ENCODE peak calls at places on chromosomes 16 and 17, in seven cellular contexts. Z, K, G, B, S, X and J are unnamed samples.

GRCh38 chr16:14416184-14416583 is 213.9 kb downstream of the PARN start:
- DNase-seq in Z (no peak), K (no peak), G (no peak), B (no peak), S (no peak), X (no peak), J (no peak)

GRCh38 chr17:41538565-41538991 is 10.5 kb upstream of the KRT19 start:
- DNase-seq in Z (no peak), K (peak), G (no peak), B (no peak), S (no peak), X (no peak), J (no peak)

GRCh38 chr16:11306997-11307638 is 26.0 kb upstream of the PRM1 start:
- DNase-seq in Z (no peak), K (no peak), G (no peak), B (no peak), S (no peak), X (no peak), J (no peak)

GRCh38 chr16:62516001-62516400 is 479.8 kb upstream of the CDH8 start:
- DNase-seq in Z (no peak), K (no peak), G (no peak), B (no peak), S (no peak), X (no peak), J (no peak)

GRCh38 chr17:69060835-69061234 is at the start of gene ABCA9:
- DNase-seq in Z (no peak), K (no peak), G (no peak), B (no peak), S (peak), X (no peak), J (peak)

GRCh38 chr17:32463304-32463703 is 19.0 kb downstream of the PSMD11 start:
- DNase-seq in Z (no peak), K (no peak), G (no peak), B (no peak), S (no peak), X (no peak), J (no peak)

GRCh38 chr16:54397190-54397835 is 110.7 kb upstream of the IRX3 start:
- DNase-seq in Z (no peak), K (no peak), G (no peak), B (no peak), S (peak), X (no peak), J (no peak)

GRCh38 chr17:51200295-51200694 is 34.1 kb downstream of the NME2 start:
- DNase-seq in Z (no peak), K (no peak), G (no peak), B (no peak), S (no peak), X (no peak), J (no peak)

GRCh38 chr17:47223007-47223406 is 13.9 kb downstream of the MYL4 start:
- DNase-seq in Z (no peak), K (peak), G (no peak), B (no peak), S (no peak), X (no peak), J (no peak)

GRCh38 chr17:59764292-59764741 is 56.9 kb downstream of the VMP1 start:
- DNase-seq in Z (no peak), K (peak), G (no peak), B (no peak), S (peak), X (no peak), J (no peak)

DNA sequence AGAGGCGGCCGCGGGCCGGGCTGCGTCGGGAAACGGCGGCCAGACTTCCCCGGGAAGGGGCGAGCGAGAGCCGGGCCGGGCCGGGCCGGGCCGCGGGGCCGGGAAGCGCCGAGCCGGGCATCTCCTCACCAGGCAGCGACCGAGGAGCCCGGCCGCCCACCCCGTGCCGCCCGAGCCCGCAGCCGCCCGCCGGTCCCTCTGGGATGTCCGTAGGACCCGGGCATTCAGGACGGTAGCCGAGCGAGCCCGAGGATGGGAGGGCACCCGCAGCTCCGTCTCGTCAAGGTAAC is at the start of gene CRHR1:
- DNase-seq in Z (no peak), K (no peak), G (no peak), B (peak), S (no peak), X (no peak), J (no peak)
- H3K4me3 ChIP-seq in Z (peak), K (peak), G (peak), B (peak), S (no peak), X (peak), J (no peak)

DNA sequence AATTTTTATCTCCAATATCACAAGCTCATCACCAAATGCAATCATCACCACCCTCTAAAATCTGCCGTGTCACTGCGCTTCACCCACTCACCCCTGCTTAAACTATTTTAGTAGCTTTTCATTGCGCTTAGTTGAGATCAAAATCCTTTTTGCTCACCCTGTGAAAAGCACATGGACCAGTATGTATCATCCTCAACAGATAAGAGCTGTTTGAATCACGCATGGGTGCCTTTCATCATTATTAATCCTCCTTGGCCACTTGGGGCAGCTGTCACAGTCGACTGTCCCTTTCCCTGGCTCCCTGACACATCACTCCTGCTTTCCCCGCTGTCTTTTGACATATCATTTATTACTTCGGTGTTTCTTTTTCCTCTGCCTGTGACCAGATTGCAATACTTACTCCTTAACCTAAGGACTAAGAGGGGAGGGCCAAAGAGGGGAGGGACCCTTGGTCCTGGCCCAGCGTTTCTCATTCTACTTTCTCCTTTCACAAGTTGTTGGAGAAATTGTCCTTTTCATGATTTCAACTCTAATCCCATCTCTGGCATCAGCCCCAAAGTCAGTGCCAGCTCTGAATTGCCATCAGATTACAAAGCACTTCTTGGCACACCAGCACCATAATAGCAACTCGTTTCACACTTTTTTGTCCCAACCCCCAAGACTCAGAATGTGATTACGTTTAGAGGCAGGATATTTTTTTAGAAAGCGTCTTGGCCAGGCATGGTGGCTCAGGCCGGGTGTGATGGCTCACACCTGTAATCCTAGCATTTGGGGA is 8.6 kb upstream of the KDM6B start:
- DNase-seq in Z (no peak), K (no peak), G (no peak), B (peak), S (no peak), X (no peak), J (peak)
- TF ChIP-seq CTCF in Z (no peak), K (no peak), G (no peak), B (no peak), S (no peak), X (no peak), J (peak)

GRCh38 chr16:6903671-6904070 is 429.0 kb upstream of the RBFOX1 start:
- DNase-seq in Z (no peak), K (no peak), G (no peak), B (no peak), S (no peak), X (no peak), J (no peak)

GRCh38 chr16:6905601-6906000 is 427.0 kb upstream of the RBFOX1 start:
- DNase-seq in Z (no peak), K (no peak), G (no peak), B (no peak), S (no peak), X (no peak), J (no peak)
- H3K4me3 ChIP-seq in Z (no peak), K (no peak), G (no peak), B (no peak), S (no peak), X (no peak), J (no peak)

GRCh38 chr16:87561200-87562105 is 40.9 kb upstream of the JPH3 start:
- DNase-seq in Z (no peak), K (no peak), G (no peak), B (no peak), S (no peak), X (no peak), J (no peak)
- TF ChIP-seq CTCF in Z (no peak), K (no peak), G (no peak), B (no peak), S (no peak), X (no peak), J (no peak)

GRCh38 chr16:27333549-27333948 is 19.8 kb downstream of the IL4R start:
- DNase-seq in Z (no peak), K (no peak), G (no peak), B (no peak), S (no peak), X (no peak), J (no peak)
- H3K4me3 ChIP-seq in Z (no peak), K (no peak), G (no peak), B (no peak), S (no peak), X (no peak), J (no peak)

GRCh38 chr16:73058221-73058615 is 10.3 kb upstream of the ZFHX3 start:
- DNase-seq in Z (peak), K (peak), G (peak), B (no peak), S (no peak), X (no peak), J (peak)
- TF ChIP-seq CTCF in Z (no peak), K (no peak), G (no peak), B (no peak), S (no peak), X (no peak), J (no peak)

GRCh38 chr16:31476305-31477219 is 4.6 kb downstream of the TGFB1I1 start:
- DNase-seq in Z (peak), K (no peak), G (peak), B (no peak), S (no peak), X (no peak), J (no peak)
- H3K4me3 ChIP-seq in Z (peak), K (no peak), G (peak), B (no peak), S (no peak), X (peak), J (no peak)

GRCh38 chr16:5056347-5056746 is 9.4 kb downstream of the C16orf89 start:
- DNase-seq in Z (no peak), K (no peak), G (no peak), B (no peak), S (no peak), X (no peak), J (no peak)
- TF ChIP-seq CTCF in Z (no peak), K (peak), G (peak), B (peak), S (peak), X (no peak), J (peak)

DNA sequence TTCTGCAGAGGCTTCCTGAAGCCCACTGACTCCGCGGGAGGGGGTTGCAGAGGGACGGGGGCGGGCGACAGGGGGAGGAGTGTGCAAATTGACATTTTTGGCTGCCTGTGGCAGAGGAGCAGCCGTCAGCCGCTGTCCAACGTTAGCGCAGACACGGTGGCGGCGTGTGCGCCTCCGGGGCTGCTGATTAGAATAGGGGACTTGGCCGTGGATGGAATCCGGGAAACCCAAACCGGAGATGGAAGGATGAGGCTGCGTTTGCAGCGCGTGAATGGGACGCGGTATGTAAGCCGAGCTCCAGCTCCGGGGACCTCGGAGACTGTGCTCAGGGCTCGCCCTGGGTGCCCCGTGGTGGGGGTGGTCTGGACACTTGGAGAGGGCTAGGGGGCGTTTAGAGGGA is 849.0 kb upstream of the RBFOX1 start:
- DNase-seq in Z (no peak), K (no peak), G (no peak), B (no peak), S (no peak), X (no peak), J (no peak)
- H3K4me3 ChIP-seq in Z (no peak), K (no peak), G (peak), B (no peak), S (no peak), X (no peak), J (no peak)

GRCh38 chr16:85878407-85878806 is 20.6 kb upstream of the IRF8 start:
- DNase-seq in Z (no peak), K (no peak), G (no peak), B (no peak), S (no peak), X (no peak), J (no peak)

GRCh38 chr16:85881436-85881835 is 17.5 kb upstream of the IRF8 start:
- DNase-seq in Z (no peak), K (no peak), G (no peak), B (no peak), S (no peak), X (no peak), J (no peak)

GRCh38 chr16:85879975-85880831 is 18.8 kb upstream of the IRF8 start:
- DNase-seq in Z (no peak), K (no peak), G (no peak), B (no peak), S (no peak), X (no peak), J (no peak)

GRCh38 chr16:85882181-85882810 is 16.7 kb upstream of the IRF8 start:
- DNase-seq in Z (no peak), K (no peak), G (peak), B (no peak), S (no peak), X (no peak), J (no peak)

DNA sequence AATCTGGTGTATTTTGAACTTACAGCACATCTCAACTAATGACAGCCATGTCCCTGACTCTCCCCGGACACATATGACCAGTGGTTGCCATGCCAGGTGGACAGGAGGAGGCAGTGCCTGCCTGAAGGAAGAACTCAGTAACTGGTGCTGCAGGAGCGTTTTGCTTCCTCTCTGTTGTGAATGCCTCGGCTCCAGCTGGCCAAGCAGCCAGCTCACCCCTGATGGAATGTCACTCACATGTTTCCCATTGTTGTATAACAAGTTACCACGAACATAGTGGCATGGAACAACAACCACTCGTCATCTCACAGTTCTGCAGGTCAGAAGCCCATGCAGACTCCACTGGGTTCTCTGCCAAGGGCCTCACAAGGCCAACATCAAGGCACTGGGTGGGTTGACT is 20.1 kb upstream of the IRF8 start:
- DNase-seq in Z (no peak), K (peak), G (peak), B (no peak), S (peak), X (no peak), J (peak)
- TF ChIP-seq CTCF in Z (no peak), K (no peak), G (no peak), B (no peak), S (no peak), X (no peak), J (no peak)